ENCODE peak calls at places on chromosome 15, in five cellular contexts. F, J, A, M and I are unnamed samples.
A peak's percentile ranks its signal among the peaks of the same experiment; 100 is the strongest.

GRCh38 chr15:100338971-100339444 is 2.8 kb downstream of the ADAMTS17 start:
- DNase-seq in F (peak; percentile 78), J (peak; percentile 38), A (peak; percentile 81), M (peak; percentile 71), I (peak; percentile 78)

GRCh38 chr15:92683511-92683834 is 27.9 kb upstream of the FAM174B start:
- DNase-seq in F (peak; percentile 76), J (peak; percentile 22), A (peak; percentile 12), M (peak; percentile 11), I (peak; percentile 69)

GRCh38 chr15:25739687-25740121 is 123.4 kb downstream of the ATP10A start:
- DNase-seq in F (no peak), J (peak; percentile 40), A (peak; percentile 49), M (peak; percentile 2), I (peak; percentile 18)

GRCh38 chr15:97012986-97013385 is 682.5 kb downstream of the NR2F2 start:
- DNase-seq in F (no peak), J (no peak), A (no peak), M (no peak), I (no peak)

GRCh38 chr15:95872366-95872771 is 458.1 kb upstream of the NR2F2 start:
- DNase-seq in F (no peak), J (peak; percentile 40), A (peak; percentile 64), M (peak; percentile 94), I (no peak)

GRCh38 chr15:76401285-76401684 is 64.7 kb downstream of the ISL2 start:
- DNase-seq in F (no peak), J (peak; percentile 20), A (no peak), M (peak; percentile 56), I (no peak)

GRCh38 chr15:69578792-69579587 is 126.4 kb downstream of the RPLP1 start:
- DNase-seq in F (peak; percentile 95), J (no peak), A (no peak), M (peak; percentile 61), I (no peak)

GRCh38 chr15:23564798-23565394 is 578 bp upstream of the MKRN3 start:
- DNase-seq in F (no peak), J (no peak), A (peak; percentile 7), M (no peak), I (no peak)

GRCh38 chr15:72184165-72184811 is 13.3 kb downstream of the GRAMD2A start:
- DNase-seq in F (peak; percentile 51), J (peak; percentile 36), A (peak; percentile 35), M (no peak), I (no peak)

GRCh38 chr15:44489464-44489863 is 47.5 kb upstream of the EIF3J start:
- DNase-seq in F (no peak), J (peak; percentile 69), A (peak; percentile 90), M (peak; percentile 89), I (peak; percentile 72)

GRCh38 chr15:92751528-92751927 is 96.0 kb upstream of the FAM174B start:
- DNase-seq in F (no peak), J (no peak), A (no peak), M (peak; percentile 71), I (no peak)

GRCh38 chr15:100235030-100235617 is 106.7 kb downstream of the ADAMTS17 start:
- DNase-seq in F (no peak), J (no peak), A (no peak), M (no peak), I (no peak)

GRCh38 chr15:38885477-38885952 is 320.9 kb upstream of the RASGRP1 start:
- DNase-seq in F (no peak), J (peak; percentile 91), A (no peak), M (no peak), I (no peak)

GRCh38 chr15:38486946-38487345 is 33.0 kb downstream of the FAM98B start:
- DNase-seq in F (no peak), J (no peak), A (peak; percentile 5), M (no peak), I (no peak)

GRCh38 chr15:97009036-97009555 is 678.6 kb downstream of the NR2F2 start:
- DNase-seq in F (no peak), J (no peak), A (peak; percentile 1), M (peak; percentile 1), I (no peak)

GRCh38 chr15:44726568-44727461 is 9.5 kb upstream of the TRIM69 start:
- DNase-seq in F (peak; percentile 39), J (peak; percentile 93), A (peak; percentile 95), M (peak; percentile 89), I (peak; percentile 76)

GRCh38 chr15:85452436-85452835 is 72.0 kb downstream of the AKAP13 start:
- DNase-seq in F (no peak), J (no peak), A (no peak), M (no peak), I (no peak)

GRCh38 chr15:83108266-83109219 is 1.1 kb downstream of the TM6SF1 start:
- DNase-seq in F (peak; percentile 21), J (peak; percentile 41), A (peak; percentile 48), M (peak; percentile 41), I (no peak)

GRCh38 chr15:95799286-95800187 is 531.0 kb upstream of the NR2F2 start:
- DNase-seq in F (no peak), J (peak; percentile 40), A (peak; percentile 87), M (peak; percentile 98), I (peak; percentile 92)

GRCh38 chr15:101641894-101642293 is 10.3 kb downstream of the TM2D3 start:
- DNase-seq in F (no peak), J (peak; percentile 35), A (no peak), M (peak; percentile 71), I (no peak)

GRCh38 chr15:59274126-59274970 is 67.7 kb downstream of the LDHAL6B start:
- DNase-seq in F (no peak), J (peak; percentile 58), A (peak; percentile 83), M (peak; percentile 73), I (peak; percentile 61)

GRCh38 chr15:99442268-99442897 is 123.4 kb upstream of the MEF2A start:
- DNase-seq in F (peak; percentile 54), J (peak; percentile 95), A (peak; percentile 86), M (peak; percentile 76), I (peak; percentile 67)

GRCh38 chr15:25667829-25668228 is 195.3 kb downstream of the ATP10A start:
- DNase-seq in F (no peak), J (no peak), A (no peak), M (no peak), I (no peak)

GRCh38 chr15:47384316-47384715 is 333.0 kb upstream of the SEMA6D start:
- DNase-seq in F (no peak), J (peak; percentile 81), A (peak; percentile 89), M (peak; percentile 94), I (peak; percentile 40)

GRCh38 chr15:100284191-100284590 is 57.6 kb downstream of the ADAMTS17 start:
- DNase-seq in F (no peak), J (no peak), A (no peak), M (peak; percentile 63), I (no peak)

GRCh38 chr15:68930268-68931022 is at the start of gene SPESP1:
- DNase-seq in F (peak; percentile 66), J (peak; percentile 72), A (peak; percentile 52), M (no peak), I (no peak)

GRCh38 chr15:92921215-92922131 is 21.3 kb downstream of the CHD2 start:
- DNase-seq in F (peak; percentile 48), J (peak; percentile 49), A (peak; percentile 41), M (peak; percentile 99), I (no peak)

GRCh38 chr15:52100807-52101206 is 11.8 kb downstream of the BCL2L10 start:
- DNase-seq in F (peak; percentile 67), J (peak; percentile 90), A (peak; percentile 96), M (peak; percentile 90), I (peak; percentile 74)

GRCh38 chr15:27091270-27091940 is 120.4 kb downstream of the GABRG3 start:
- DNase-seq in F (no peak), J (peak; percentile 11), A (peak; percentile 57), M (no peak), I (no peak)

GRCh38 chr15:27101982-27102381 is 131.0 kb downstream of the GABRG3 start:
- DNase-seq in F (no peak), J (no peak), A (no peak), M (no peak), I (no peak)

GRCh38 chr15:27097506-27097905 is 126.5 kb downstream of the GABRG3 start:
- DNase-seq in F (no peak), J (no peak), A (no peak), M (no peak), I (no peak)

GRCh38 chr15:27092404-27092803 is 121.4 kb downstream of the GABRG3 start:
- DNase-seq in F (no peak), J (no peak), A (no peak), M (no peak), I (no peak)

GRCh38 chr15:27095809-27096580 is 125.0 kb downstream of the GABRG3 start:
- DNase-seq in F (no peak), J (peak; percentile 34), A (no peak), M (peak; percentile 3), I (no peak)
- H3K4me3 ChIP-seq in F (no peak overlapping the region), J (no peak overlapping the region), A (no peak overlapping the region), M (no peak overlapping the region), I (no peak overlapping the region)

GRCh38 chr15:60551781-60552161 is 72.8 kb upstream of the ICE2 start:
- DNase-seq in F (no peak), J (no peak), A (no peak), M (peak; percentile 28), I (no peak)
- TF ChIP-seq CTCF in F (no peak), J (no peak), A (no peak), M (peak; percentile 36), I (no peak)

GRCh38 chr15:65761210-65761926 is 30.7 kb downstream of the DENND4A start:
- DNase-seq in F (no peak), J (no peak), A (no peak), M (no peak), I (no peak)

GRCh38 chr15:65759441-65759840 is 32.7 kb downstream of the DENND4A start:
- DNase-seq in F (no peak), J (no peak), A (no peak), M (no peak), I (no peak)

GRCh38 chr15:65758242-65758641 is 33.9 kb downstream of the DENND4A start:
- DNase-seq in F (no peak), J (no peak), A (no peak), M (no peak), I (no peak)

GRCh38 chr15:65752151-65752700 is 39.9 kb downstream of the DENND4A start:
- DNase-seq in F (no peak), J (no peak), A (no peak), M (no peak), I (no peak)

DNA sequence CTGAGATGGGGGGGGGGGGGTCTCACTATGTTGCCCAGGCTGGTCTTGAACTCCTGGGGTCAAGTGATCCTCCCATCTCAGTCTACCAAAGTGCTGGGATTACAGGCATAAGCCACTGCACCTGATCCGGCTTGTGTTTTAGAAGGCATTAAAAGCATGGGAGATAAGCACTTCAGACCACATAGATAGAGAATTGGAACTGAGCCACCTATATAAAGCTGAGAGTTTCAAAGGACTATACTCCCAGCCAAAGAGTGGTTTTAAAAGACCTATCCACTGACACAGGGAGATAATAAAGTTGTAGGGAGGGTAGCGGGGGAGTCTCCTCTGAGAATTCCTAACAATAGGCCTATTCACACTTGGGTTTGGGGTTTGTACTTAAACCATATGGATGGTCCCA is 34.8 kb downstream of the DENND4A start:
- DNase-seq in F (no peak), J (no peak), A (no peak), M (no peak), I (no peak)
- H3K4me3 ChIP-seq in F (no peak overlapping the region), J (no peak overlapping the region), A (no peak overlapping the region), M (no peak overlapping the region), I (no peak overlapping the region)

DNA sequence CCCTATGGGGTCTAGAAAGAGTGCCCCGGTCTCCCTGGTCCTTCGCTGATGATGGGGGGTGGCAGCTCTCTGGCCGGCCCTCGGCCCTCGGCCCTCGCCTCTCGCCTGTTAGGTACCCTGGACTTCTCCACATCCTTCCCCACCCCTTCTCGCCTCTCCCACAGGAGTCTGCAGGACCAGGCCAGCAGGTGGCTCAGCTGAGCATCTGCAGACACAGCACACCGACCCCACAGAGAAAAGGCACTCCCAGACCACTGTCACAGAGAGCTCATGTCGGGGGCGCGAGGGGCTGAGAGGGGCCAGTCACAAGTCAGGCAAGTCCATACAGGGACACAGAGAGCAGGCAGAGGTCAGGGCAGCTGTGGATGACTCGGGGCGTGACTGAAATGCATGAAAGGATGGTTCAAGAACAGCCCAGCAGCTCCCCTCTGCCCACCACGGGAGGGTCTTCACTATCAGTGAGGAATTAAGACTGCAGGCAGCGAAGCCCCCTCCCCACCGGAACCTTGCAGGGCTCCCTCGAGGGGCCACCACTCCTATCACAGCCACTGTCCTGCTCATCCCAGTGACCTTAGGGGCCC is 181.7 kb upstream of the NSMCE3 start:
- DNase-seq in F (no peak), J (no peak), A (no peak), M (no peak), I (no peak)
- TF ChIP-seq CTCF in F (peak; percentile 9), J (no peak), A (peak; percentile 20), M (no peak), I (peak; percentile 45)